ENCODE peak calls at places on chromosomes 5 and 9, in five cellular contexts. A is left ventricle myocardium inferior; L is CD8-positive, alpha-beta memory T cell; G is breast epithelium; E is CD8-positive, alpha-beta T cell. K is an unnamed sample.
A peak's percentile ranks its signal among the peaks of the same experiment; 100 is the strongest.

GRCh38 chr5:177426566-177427210 is at the start of gene GRK6:
- DNase-seq in G (peak; percentile 68), A (peak; percentile 32), E (peak; percentile 78), L (peak; percentile 70), K (no peak)

GRCh38 chr5:1946122-1946677 is 63.5 kb upstream of the IRX4 start:
- DNase-seq in G (no peak), E (no peak), L (no peak), A (peak; percentile 66), K (no peak)

GRCh38 chr5:61450880-61451279 is 118.8 kb downstream of the ZSWIM6 start:
- DNase-seq in G (no peak), E (no peak), L (no peak), A (no peak), K (no peak)

GRCh38 chr5:63961598-63962161 is 565 bp downstream of the HTR1A start:
- DNase-seq in G (no peak), E (no peak), A (no peak), L (no peak), K (no peak)

GRCh38 chr9:121259498-121259897 is 8.5 kb upstream of the GSN start:
- DNase-seq in G (no peak), E (no peak), A (no peak), L (no peak), K (no peak)

GRCh38 chr5:43007911-43008368 is 32.2 kb downstream of the ANXA2R start:
- DNase-seq in G (no peak), A (peak; percentile 69), E (peak; percentile 90), L (peak; percentile 77), K (no peak)

GRCh38 chr5:57745029-57745428 is 262.4 kb upstream of the ACTBL2 start:
- DNase-seq in A (no peak), G (no peak), L (no peak), E (no peak), K (no peak)

GRCh38 chr5:149747833-149748366 is 17.8 kb downstream of the PPARGC1B start:
- DNase-seq in L (no peak), E (no peak), A (no peak), G (no peak), K (no peak)

GRCh38 chr5:142904421-142904820 is 134.2 kb downstream of the ARHGAP26 start:
- DNase-seq in A (no peak), G (no peak), L (no peak), E (no peak), K (no peak)

GRCh38 chr9:107750741-107751521 is 261.4 kb upstream of the KLF4 start:
- DNase-seq in A (peak; percentile 82), E (no peak), L (no peak), G (peak; percentile 92), K (no peak)

GRCh38 chr5:116766470-116766947 is 191.9 kb upstream of the SEMA6A start:
- DNase-seq in E (no peak), A (no peak), L (no peak), G (peak; percentile 23), K (no peak)

GRCh38 chr5:17719592-17719991 is 85.3 kb downstream of the TAF11L14 start:
- DNase-seq in L (no peak), A (no peak), E (no peak), G (no peak), K (no peak)

GRCh38 chr5:157606046-157606445 is 30.5 kb upstream of the ADAM19 start:
- DNase-seq in A (no peak), L (no peak), G (no peak), E (no peak), K (no peak)

GRCh38 chr5:662751-663435 is 30.3 kb downstream of the TPPP start:
- DNase-seq in E (no peak), L (no peak), A (peak; percentile 12), G (no peak), K (no peak)

GRCh38 chr5:37015795-37016666 is 139.5 kb downstream of the NIPBL start:
- DNase-seq in L (no peak), E (no peak), G (no peak), A (no peak), K (no peak)

GRCh38 chr9:127154390-127155191 is 32.2 kb upstream of the ANGPTL2 start:
- DNase-seq in A (peak; percentile 80), L (no peak), G (peak; percentile 16), E (no peak), K (no peak)

GRCh38 chr9:123757547-123757946 is 172.4 kb downstream of the DENND1A start:
- DNase-seq in A (no peak), G (no peak), E (no peak), L (no peak), K (no peak)

GRCh38 chr9:72856985-72857631 is 95.7 kb downstream of the ALDH1A1 start:
- DNase-seq in A (no peak), E (no peak), G (no peak), L (no peak), K (peak; percentile 41)

GRCh38 chr9:93415176-93415690 is 36.3 kb upstream of the FAM120A start:
- DNase-seq in E (no peak), A (no peak), L (no peak), G (no peak), K (no peak)

GRCh38 chr5:69113851-69114250 is 20.0 kb downstream of the SLC30A5 start:
- DNase-seq in L (no peak), E (no peak), G (no peak), A (no peak), K (no peak)

GRCh38 chr5:139108056-139108811 is 89.9 kb downstream of the SIL1 start:
- DNase-seq in E (no peak), G (peak; percentile 78), L (no peak), A (no peak), K (no peak)

GRCh38 chr9:125190371-125190801 is 783 bp upstream of the PPP6C start:
- DNase-seq in E (peak; percentile 22), G (no peak), A (no peak), L (no peak), K (no peak)

GRCh38 chr5:65835191-65835590 is 91.2 kb upstream of the ERBIN start:
- DNase-seq in G (no peak), A (no peak), L (no peak), E (no peak), K (no peak)

GRCh38 chr5:61625682-61626620 is 293.9 kb downstream of the ZSWIM6 start:
- DNase-seq in A (peak; percentile 83), L (no peak), E (peak; percentile 29), G (peak; percentile 52), K (no peak)

GRCh38 chr5:180180198-180180820 is 28.7 kb downstream of the RASGEF1C start:
- DNase-seq in L (no peak), E (no peak), G (peak; percentile 6), A (no peak), K (no peak)

GRCh38 chr9:120886490-120886967 is 9.5 kb upstream of the PHF19 start:
- DNase-seq in L (no peak), G (no peak), E (no peak), A (peak; percentile 54), K (no peak)

GRCh38 chr9:133782157-133783130 is 44.3 kb upstream of the SARDH start:
- DNase-seq in G (peak; percentile 64), E (peak; percentile 64), L (peak; percentile 37), A (peak; percentile 61), K (peak; percentile 52)

GRCh38 chr9:121674952-121675351 is 23.5 kb downstream of the DAB2IP start:
- DNase-seq in A (no peak), G (no peak), E (no peak), L (no peak), K (no peak)

GRCh38 chr9:112620353-112620752 is 97.6 kb downstream of the INIP start:
- DNase-seq in E (no peak), A (no peak), L (no peak), G (no peak), K (no peak)

GRCh38 chr9:128703616-128704355 is 1.5 kb downstream of the PKN3 start:
- DNase-seq in L (no peak), E (no peak), G (no peak), A (peak; percentile 62), K (no peak)

GRCh38 chr9:128705051-128705965 is 3.0 kb downstream of the PKN3 start:
- DNase-seq in E (no peak), G (no peak), A (no peak), L (no peak), K (no peak)

GRCh38 chr9:128702949-128703615 is 779 bp downstream of the PKN3 start:
- DNase-seq in G (no peak), A (peak; percentile 40), E (no peak), L (no peak), K (no peak)

GRCh38 chr9:128706045-128706444 is 3.7 kb downstream of the PKN3 start:
- DNase-seq in A (no peak), G (no peak), E (no peak), L (no peak), K (no peak)

GRCh38 chr9:128704356-128704670 is 2.0 kb downstream of the PKN3 start:
- DNase-seq in A (no peak), L (no peak), G (no peak), E (no peak), K (no peak)
- H3K27ac ChIP-seq in A (peak overlapping the region; percentile 96), L (no peak overlapping the region), G (peak overlapping the region; percentile 91), E (no peak overlapping the region), K (no peak overlapping the region)

GRCh38 chr5:132418876-132419275 is 49.4 kb downstream of the SLC22A5 start:
- DNase-seq in G (no peak), L (no peak), A (no peak), E (no peak), K (no peak)
- H3K4me1 ChIP-seq in G (peaks cover 10% of the 10 kb centered on the region), L (peaks cover 96% of the 10 kb centered on the region), A (peaks cover 100% of the 10 kb centered on the region), E (peaks cover 81% of the 10 kb centered on the region), K (no peaks in the 10 kb centered on the region)

GRCh38 chr9:947985-948384 is 28.5 kb upstream of the DMRT3 start:
- DNase-seq in E (no peak), A (no peak), L (no peak), G (no peak), K (no peak)
- H3K27ac ChIP-seq in E (no peak overlapping the region), A (no peak overlapping the region), L (no peak overlapping the region), G (no peak overlapping the region), K (no peak overlapping the region)

GRCh38 chr9:4289411-4290380 is 10.2 kb downstream of the GLIS3 start:
- DNase-seq in E (no peak), L (no peak), A (no peak), G (no peak), K (no peak)
- H3K4me1 ChIP-seq in E (no peaks in the 10 kb centered on the region), L (no peaks in the 10 kb centered on the region), A (no peaks in the 10 kb centered on the region), G (no peaks in the 10 kb centered on the region), K (no peaks in the 10 kb centered on the region)

GRCh38 chr5:173591300-173591622 is 25.2 kb downstream of the BOD1 start:
- DNase-seq in L (no peak), G (no peak), E (no peak), A (no peak), K (no peak)
- H3K27ac ChIP-seq in L (no peak overlapping the region), G (peak overlapping the region; percentile 40), E (no peak overlapping the region), A (peak overlapping the region; percentile 58), K (no peak overlapping the region)

GRCh38 chr5:125294844-125295243 is 548.4 kb upstream of the ZNF608 start:
- DNase-seq in E (no peak), L (no peak), G (no peak), A (no peak), K (no peak)
- H3K4me1 ChIP-seq in E (no peaks in the 10 kb centered on the region), L (no peaks in the 10 kb centered on the region), G (no peaks in the 10 kb centered on the region), A (peaks cover 21% of the 10 kb centered on the region), K (peaks cover 4% of the 10 kb centered on the region)